ENCODE peak calls at places on chromosomes 16 and 17, in six cellular contexts. L is upper lobe of right lung, M is A549, R is mesendoderm, C is pancreas, Z is thoracic aorta. P is an unnamed sample.

GRCh38 chr16:56352351-56353053 is 72.8 kb downstream of the AMFR start:
- DNase-seq in L (peak; percentile 55), M (no peak), R (no peak), C (no peak), Z (no peak), P (no peak)

GRCh38 chr17:82105882-82106696 is 8.1 kb upstream of the FASN start:
- DNase-seq in L (peak; percentile 91), M (peak; percentile 88), R (peak; percentile 95), C (peak; percentile 64), Z (no peak), P (no peak)

GRCh38 chr17:50589112-50589712 is 28.7 kb downstream of the CACNA1G start:
- DNase-seq in L (no peak), M (no peak), R (no peak), C (no peak), Z (no peak), P (no peak)

GRCh38 chr17:58007781-58008706 is 998 bp upstream of the SRSF1 start:
- DNase-seq in L (no peak), M (no peak), R (no peak), C (no peak), Z (no peak), P (no peak)

GRCh38 chr17:74947041-74947754 is 11.5 kb downstream of the OTOP3 start:
- DNase-seq in L (no peak), M (no peak), R (no peak), C (no peak), Z (no peak), P (no peak)

GRCh38 chr16:80666378-80667257 is 125.8 kb downstream of the DYNLRB2 start:
- DNase-seq in L (no peak), M (no peak), R (peak; percentile 51), C (no peak), Z (no peak), P (no peak)

GRCh38 chr17:79950306-79950705 is 85.4 kb downstream of the TBC1D16 start:
- DNase-seq in L (peak; percentile 61), M (no peak), R (no peak), C (peak; percentile 41), Z (no peak), P (no peak)

GRCh38 chr16:85746431-85747227 is 4.3 kb downstream of the C16orf74 start:
- DNase-seq in L (no peak), M (peak; percentile 51), R (peak; percentile 67), C (no peak), Z (no peak), P (no peak)

GRCh38 chr16:89764711-89765201 is 43.4 kb downstream of the ZNF276 start:
- DNase-seq in L (peak; percentile 75), M (no peak), R (no peak), C (no peak), Z (peak; percentile 8), P (peak; percentile 66)

GRCh38 chr17:35023538-35023937 is 40.0 kb downstream of the RFFL start:
- DNase-seq in L (no peak), M (no peak), R (no peak), C (no peak), Z (no peak), P (no peak)

GRCh38 chr16:15829460-15829859 is 27.4 kb downstream of the MYH11 start:
- DNase-seq in L (peak; percentile 65), M (no peak), R (peak; percentile 30), C (peak; percentile 11), Z (peak; percentile 62), P (peak; percentile 63)

GRCh38 chr16:27495191-27495590 is 54.5 kb downstream of the GTF3C1 start:
- DNase-seq in L (no peak), M (no peak), R (no peak), C (no peak), Z (no peak), P (no peak)

GRCh38 chr16:64094992-64095579 is 1026.8 kb downstream of the CDH11 start:
- DNase-seq in L (no peak), M (no peak), R (no peak), C (no peak), Z (no peak), P (no peak)

GRCh38 chr17:50507871-50508572 is at the start of gene MYCBPAP:
- DNase-seq in L (peak; percentile 89), M (peak; percentile 81), R (peak; percentile 88), C (peak; percentile 64), Z (peak; percentile 43), P (peak; percentile 88)

GRCh38 chr17:57174591-57174990 is 81.7 kb upstream of the MSI2 start:
- DNase-seq in L (no peak), M (no peak), R (no peak), C (no peak), Z (no peak), P (no peak)

GRCh38 chr17:909642-910323 is 69.8 kb downstream of the NXN start:
- DNase-seq in L (no peak), M (no peak), R (no peak), C (no peak), Z (no peak), P (no peak)

GRCh38 chr16:20761175-20761574 is 2.6 kb upstream of the ACSM3 start:
- DNase-seq in L (no peak), M (no peak), R (no peak), C (no peak), Z (no peak), P (no peak)

GRCh38 chr16:62035115-62036092 is 834 bp downstream of the CDH8 start:
- DNase-seq in L (no peak), M (no peak), R (peak; percentile 93), C (no peak), Z (no peak), P (no peak)

GRCh38 chr17:30570596-30571265 is 93.5 kb downstream of the GOSR1 start:
- DNase-seq in L (peak; percentile 38), M (no peak), R (no peak), C (no peak), Z (no peak), P (no peak)

GRCh38 chr17:63222655-63223054 is 223.5 kb downstream of the CYB561 start:
- DNase-seq in L (no peak), M (no peak), R (peak; percentile 8), C (no peak), Z (no peak), P (no peak)

GRCh38 chr17:28938552-28938951 is 12.8 kb downstream of the PHF12 start:
- DNase-seq in L (no peak), M (no peak), R (no peak), C (no peak), Z (no peak), P (no peak)

DNA sequence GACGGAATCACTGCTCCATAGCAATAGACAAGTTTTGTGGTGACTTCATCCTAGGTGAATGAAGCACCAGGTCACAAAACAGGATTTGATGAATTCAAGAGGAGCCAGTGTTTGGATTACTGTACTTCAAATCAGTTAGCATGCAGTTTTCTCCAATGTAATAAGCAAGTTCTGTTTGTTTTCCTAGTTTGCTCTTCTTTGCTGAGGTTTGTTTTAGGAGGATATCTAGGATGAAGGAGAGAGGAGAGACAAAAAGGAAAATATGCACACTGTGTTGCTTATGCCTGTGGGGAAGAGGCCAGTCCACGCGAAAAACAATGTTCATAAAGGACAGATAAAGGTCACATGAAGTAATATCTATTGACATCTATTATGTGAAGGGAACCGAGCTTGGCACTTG is 9.0 kb downstream of the KRT37 start:
- DNase-seq in L (no peak), M (no peak), R (no peak), C (no peak), Z (no peak), P (no peak)
- H3K27ac ChIP-seq in L (no peak overlapping the region), M (no peak overlapping the region), R (no peak overlapping the region), C (no peak overlapping the region), Z (no peak overlapping the region), P (no peak overlapping the region)

GRCh38 chr16:50679676-50680555 is 1.2 kb downstream of the SNX20 start:
- DNase-seq in L (no peak), M (no peak), R (no peak), C (no peak), Z (no peak), P (no peak)
- H3K27ac ChIP-seq in L (no peak overlapping the region), M (no peak overlapping the region), R (no peak overlapping the region), C (no peak overlapping the region), Z (no peak overlapping the region), P (no peak overlapping the region)

GRCh38 chr16:11781773-11782172 is 15.3 kb downstream of the ZC3H7A start:
- DNase-seq in L (no peak), M (no peak), R (no peak), C (no peak), Z (no peak), P (no peak)

GRCh38 chr16:11780988-11781680 is 15.9 kb downstream of the ZC3H7A start:
- DNase-seq in L (no peak), M (no peak), R (no peak), C (no peak), Z (no peak), P (no peak)

GRCh38 chr16:11783319-11784047 is 13.6 kb downstream of the ZC3H7A start:
- DNase-seq in L (no peak), M (no peak), R (no peak), C (no peak), Z (no peak), P (no peak)

GRCh38 chr16:11788914-11789313 is 8.1 kb downstream of the ZC3H7A start:
- DNase-seq in L (no peak), M (no peak), R (no peak), C (no peak), Z (no peak), P (no peak)

DNA sequence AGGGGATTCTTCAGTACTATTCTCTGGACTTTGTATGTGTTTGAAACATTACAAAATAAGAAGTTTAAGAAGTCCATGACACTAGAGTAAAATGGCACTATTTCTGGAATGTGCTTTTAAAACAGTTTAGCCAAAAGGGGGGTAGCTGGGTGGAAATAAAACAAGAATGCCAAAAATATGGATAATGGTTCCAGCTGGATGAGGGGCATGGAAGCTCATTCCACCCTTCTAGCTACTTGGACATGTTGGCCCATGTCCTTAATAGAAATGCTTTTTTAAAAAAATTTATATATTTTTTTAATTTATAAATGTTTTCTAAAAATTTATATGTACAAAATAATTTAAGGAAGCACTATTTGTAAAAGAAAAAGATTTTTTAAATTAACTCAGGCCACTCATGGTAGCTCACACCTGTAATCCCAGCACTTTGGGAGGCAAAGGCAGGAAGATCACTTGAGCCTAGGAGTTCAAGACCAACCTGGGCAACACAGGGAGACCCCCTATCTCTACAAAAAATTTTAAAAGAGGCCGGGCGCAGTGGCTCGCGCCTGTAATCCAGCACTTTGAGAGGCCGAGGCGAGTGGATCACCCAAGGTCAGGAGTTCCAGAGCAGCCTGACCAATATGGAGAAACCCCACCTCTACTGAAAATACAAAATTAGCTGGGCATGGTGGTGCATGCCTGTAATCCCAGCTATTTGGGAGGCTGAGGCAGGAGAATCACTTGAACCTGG is 12.8 kb downstream of the ZC3H7A start:
- DNase-seq in L (peak; percentile 32), M (no peak), R (no peak), C (no peak), Z (no peak), P (no peak)
- H3K27ac ChIP-seq in L (peak overlapping the region; percentile 78), M (no peak overlapping the region), R (no peak overlapping the region), C (peak overlapping the region; percentile 79), Z (peak overlapping the region; percentile 89), P (peak overlapping the region; percentile 85)

GRCh38 chr17:72876413-72876812 is 216.1 kb downstream of the SLC39A11 start:
- DNase-seq in L (no peak), M (no peak), R (no peak), C (no peak), Z (no peak), P (no peak)
- H3K27ac ChIP-seq in L (no peak overlapping the region), M (no peak overlapping the region), R (no peak overlapping the region), C (no peak overlapping the region), Z (no peak overlapping the region), P (no peak overlapping the region)